ENCODE peak calls at places on chromosome 5, in nine cellular contexts. V, U, R, I, Y, X, L, Z and G are unnamed samples. For H3K9me3, the result is how much of the 10 kb centered on the place peaks cover.

GRCh38 chr5:151315998-151316597 is 12.5 kb upstream of the SLC36A3 start:
- DNase-seq in L (peak), Z (peak), U (peak), Y (peak), V (peak), X (peak), R (peak), I (peak), G (peak)

GRCh38 chr5:108361771-108362170 is 20.1 kb downstream of the FBXL17 start:
- DNase-seq in I (no peak), Z (no peak), V (no peak), X (no peak), R (no peak), Y (no peak), U (no peak), L (peak), G (peak)

GRCh38 chr5:78845487-78845886 is 139.6 kb downstream of the ARSB start:
- DNase-seq in V (no peak), I (no peak), Y (no peak), L (peak), U (no peak), X (no peak), Z (no peak), R (no peak), G (no peak)

GRCh38 chr5:28249771-28250415 is 1211.5 kb upstream of the CDH9 start:
- DNase-seq in R (no peak), I (no peak), L (peak), U (no peak), Z (no peak), V (no peak), Y (no peak), X (peak), G (peak)

GRCh38 chr5:155103164-155103563 is 89.6 kb downstream of the KIF4B start:
- DNase-seq in L (peak), V (peak), Z (no peak), Y (no peak), I (no peak), U (peak), X (no peak), R (no peak), G (peak)

GRCh38 chr5:1512541-1513291 is 11.0 kb downstream of the LPCAT1 start:
- DNase-seq in V (no peak), Y (peak), U (no peak), I (no peak), Z (no peak), L (no peak), X (no peak), R (no peak), G (no peak)

GRCh38 chr5:138082033-138082432 is 1.8 kb upstream of the WNT8A start:
- DNase-seq in Z (no peak), L (no peak), U (no peak), V (no peak), R (no peak), Y (peak), I (no peak), X (no peak), G (no peak)

GRCh38 chr5:145244788-145245187 is 590.4 kb downstream of the PRELID2 start:
- DNase-seq in V (no peak), L (peak), Z (peak), Y (no peak), U (no peak), R (no peak), I (no peak), X (no peak), G (peak)

GRCh38 chr5:76155536-76155935 is 72.4 kb downstream of the SV2C start:
- DNase-seq in X (no peak), V (no peak), I (no peak), L (no peak), U (no peak), Z (no peak), Y (no peak), R (no peak), G (no peak)

GRCh38 chr5:931570-932145 is 39.0 kb downstream of the TRIP13 start:
- DNase-seq in L (no peak), V (no peak), I (no peak), Z (no peak), X (no peak), U (no peak), Y (no peak), R (no peak), G (no peak)

DNA sequence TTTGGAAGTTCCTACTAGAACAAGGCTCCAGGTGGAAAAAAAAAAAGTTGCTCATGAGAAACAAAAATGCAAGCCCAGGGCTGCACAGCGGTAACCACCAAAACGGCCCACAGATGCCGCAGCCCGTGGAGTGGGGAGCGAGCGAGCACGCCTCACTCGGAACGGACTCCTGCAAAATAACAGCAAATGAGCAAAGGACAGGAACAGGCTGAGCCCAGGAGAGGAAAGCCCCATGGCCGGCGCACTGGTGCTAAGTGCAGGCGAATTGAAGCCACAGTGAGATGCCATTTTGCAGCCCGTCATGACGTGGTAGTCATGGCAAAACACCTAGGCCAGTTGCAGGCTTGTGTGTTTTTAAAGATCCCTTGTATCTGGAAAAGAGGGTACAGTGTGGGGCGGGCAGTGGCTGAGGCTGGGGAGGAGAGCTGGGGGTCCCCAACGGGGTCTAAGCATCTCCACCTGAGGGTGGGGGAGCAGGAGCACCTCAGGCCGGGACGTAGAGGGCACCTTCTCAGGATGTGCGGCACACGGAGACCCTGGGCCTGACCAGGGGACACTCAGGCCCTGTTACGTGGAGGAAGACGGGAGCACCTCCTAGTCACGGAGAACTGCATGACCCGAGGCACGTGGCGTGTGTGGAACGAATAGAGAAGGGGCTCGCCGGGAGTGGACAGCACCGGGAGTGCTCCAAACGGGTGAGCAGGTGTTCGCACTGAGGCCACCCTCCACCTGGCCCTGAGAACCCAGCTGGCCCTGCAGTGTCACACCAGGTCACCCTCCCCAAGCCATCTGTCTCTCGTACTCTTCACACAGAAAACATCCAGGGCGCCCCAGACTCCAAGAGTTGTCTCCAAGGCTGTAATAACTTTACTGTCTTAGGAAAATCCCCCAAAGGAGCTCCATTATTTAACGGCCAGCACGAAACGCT is 10.7 kb downstream of the GRM6 start:
- DNase-seq in X (no peak), U (no peak), Z (no peak), I (no peak), L (no peak), R (no peak), V (no peak), Y (no peak), G (no peak)
- H3K9me3 ChIP-seq in X (under half), U (under half), Z (under half), I (under half), L (under half), R (under half), V (half or more), Y (under half), G (half or more)

DNA sequence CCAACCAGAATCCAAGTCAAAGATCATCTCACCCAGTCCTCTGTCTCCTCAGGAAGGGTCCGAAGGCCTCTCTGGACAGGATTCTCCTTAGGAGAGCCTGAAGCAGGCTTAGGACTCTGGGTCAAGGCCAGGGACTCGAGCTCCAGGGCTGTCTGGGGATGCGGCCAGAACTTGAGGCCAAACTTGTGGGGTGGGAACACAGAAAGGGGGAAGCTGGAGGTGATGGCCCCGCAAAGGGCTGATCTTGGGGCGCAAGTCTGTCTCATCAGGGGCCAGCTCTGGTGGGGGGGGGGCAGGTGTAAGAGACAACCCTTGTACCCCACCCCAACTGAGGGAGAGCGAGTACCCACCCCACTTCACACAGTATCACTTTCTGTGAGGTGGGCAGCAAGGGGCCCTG is 109.8 kb downstream of the PSD2 start:
- DNase-seq in U (no peak), V (no peak), R (no peak), Y (no peak), Z (no peak), L (no peak), I (no peak), X (no peak), G (no peak)
- H3K4me2 ChIP-seq in U (no peak), V (no peak), R (no peak), Y (no peak), Z (no peak), L (no peak), I (no peak), X (peak), G (no peak)

DNA sequence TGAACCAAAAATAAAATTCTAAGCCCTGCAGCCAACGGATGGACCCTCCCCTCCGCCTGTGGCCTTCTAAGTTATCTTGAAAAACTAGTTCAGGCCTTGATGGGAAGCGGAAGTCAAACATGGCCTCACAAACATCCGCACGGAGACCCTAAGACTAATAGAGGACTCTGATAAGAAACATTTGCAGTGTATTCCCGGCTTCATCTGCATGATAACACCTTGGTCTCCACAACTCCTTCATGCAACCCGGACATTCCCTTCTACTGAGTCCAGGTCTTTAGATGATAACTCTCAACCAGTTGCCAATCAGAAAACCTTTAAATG is 770 bp upstream of the DAP start:
- DNase-seq in Y (no peak), I (no peak), Z (no peak), X (no peak), V (no peak), R (no peak), U (no peak), L (no peak), G (no peak)
- TF ChIP-seq CTCF in Y (no peak), I (no peak), Z (no peak), X (no peak), V (no peak), R (no peak), U (no peak), L (no peak), G (no peak)

DNA sequence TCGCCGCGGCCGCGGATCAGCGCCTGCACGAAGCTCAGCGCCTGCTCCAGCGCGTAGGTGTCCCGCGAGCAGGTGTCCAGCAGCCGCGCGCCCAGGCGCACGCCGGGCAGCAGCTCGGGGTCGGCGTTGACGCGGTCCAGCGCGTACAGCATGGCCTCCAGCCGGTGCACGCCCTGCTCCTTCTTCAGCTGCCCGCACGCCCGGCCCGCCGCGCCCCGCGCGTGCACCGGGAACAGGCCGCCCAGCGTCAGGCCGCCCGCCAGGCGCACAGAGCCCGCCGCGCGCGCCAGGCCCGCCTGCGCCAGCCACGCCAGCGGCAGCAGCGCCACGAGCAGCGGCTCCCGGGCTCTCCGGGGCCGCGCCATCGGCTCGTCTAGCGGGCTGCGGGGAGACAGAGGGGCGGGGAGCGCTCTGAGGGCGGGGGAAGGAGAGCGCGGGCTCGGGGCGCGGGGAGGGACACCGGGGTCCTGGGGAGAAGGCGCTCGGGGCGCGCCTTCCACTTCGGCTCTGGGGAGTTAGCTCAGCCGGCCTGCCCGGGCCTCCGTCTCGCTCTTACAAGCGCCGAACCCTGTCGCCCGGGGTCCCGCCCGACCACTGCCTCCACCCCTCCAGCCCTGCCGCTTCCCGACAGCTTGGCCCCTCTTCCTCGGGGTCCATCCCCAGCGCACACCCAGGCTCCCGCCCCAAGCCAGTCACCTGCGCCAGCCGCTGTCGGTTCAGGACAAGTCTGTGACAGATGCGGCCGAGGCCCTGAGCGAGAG is at the start of gene GRM6:
- DNase-seq in X (no peak), U (peak), I (no peak), R (no peak), Z (no peak), Y (no peak), V (no peak), L (no peak), G (no peak)
- H3K9me3 ChIP-seq in X (under half), U (under half), I (under half), R (under half), Z (under half), Y (under half), V (under half), L (under half), G (under half)

GRCh38 chr5:62779010-62779422 is 200.4 kb downstream of the LRRC70 start:
- DNase-seq in Y (peak), L (peak), Z (peak), R (peak), U (peak), X (peak), V (peak), I (peak), G (peak)

GRCh38 chr5:62780230-62780629 is 201.6 kb downstream of the LRRC70 start:
- DNase-seq in Y (no peak), I (no peak), Z (no peak), R (no peak), U (no peak), X (no peak), L (no peak), V (no peak), G (no peak)

GRCh38 chr5:62773460-62773859 is 194.8 kb downstream of the LRRC70 start:
- DNase-seq in L (no peak), Y (no peak), U (no peak), R (no peak), Z (no peak), V (no peak), I (no peak), X (no peak), G (no peak)

GRCh38 chr5:62780888-62781287 is 202.3 kb downstream of the LRRC70 start:
- DNase-seq in U (no peak), V (no peak), Z (no peak), Y (no peak), R (no peak), L (no peak), I (no peak), X (no peak), G (no peak)

GRCh38 chr5:62778327-62779009 is 199.8 kb downstream of the LRRC70 start:
- DNase-seq in I (no peak), U (no peak), Y (peak), Z (no peak), L (no peak), R (no peak), X (no peak), V (no peak), G (no peak)
- H3K4me2 ChIP-seq in I (no peak), U (no peak), Y (peak), Z (no peak), L (no peak), R (no peak), X (no peak), V (no peak), G (no peak)

DNA sequence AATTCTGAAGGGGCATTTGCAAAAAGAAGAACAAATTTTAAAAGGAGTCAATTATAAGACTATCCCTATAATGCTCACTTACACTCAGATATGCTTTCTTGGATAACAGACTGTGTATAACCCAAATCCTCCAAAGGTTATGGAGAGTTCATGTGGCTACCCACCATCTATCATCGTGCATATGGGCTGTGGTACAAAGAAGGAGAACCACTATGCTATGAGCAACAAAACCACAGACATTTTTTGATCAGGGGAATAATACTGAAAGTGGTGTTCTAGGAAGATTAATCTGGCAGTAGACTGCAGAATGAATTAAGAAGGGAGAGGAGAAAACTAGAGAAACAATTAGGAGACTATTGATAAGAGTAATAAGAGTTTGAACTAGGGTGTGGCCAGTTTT is 16.8 kb downstream of the NR3C1 start:
- DNase-seq in R (no peak), Z (no peak), Y (no peak), L (peak), U (no peak), I (no peak), V (peak), X (no peak), G (peak)
- TF ChIP-seq CTCF in R (no peak), Z (no peak), Y (no peak), L (no peak), U (no peak), I (no peak), V (no peak), X (no peak), G (no peak)

DNA sequence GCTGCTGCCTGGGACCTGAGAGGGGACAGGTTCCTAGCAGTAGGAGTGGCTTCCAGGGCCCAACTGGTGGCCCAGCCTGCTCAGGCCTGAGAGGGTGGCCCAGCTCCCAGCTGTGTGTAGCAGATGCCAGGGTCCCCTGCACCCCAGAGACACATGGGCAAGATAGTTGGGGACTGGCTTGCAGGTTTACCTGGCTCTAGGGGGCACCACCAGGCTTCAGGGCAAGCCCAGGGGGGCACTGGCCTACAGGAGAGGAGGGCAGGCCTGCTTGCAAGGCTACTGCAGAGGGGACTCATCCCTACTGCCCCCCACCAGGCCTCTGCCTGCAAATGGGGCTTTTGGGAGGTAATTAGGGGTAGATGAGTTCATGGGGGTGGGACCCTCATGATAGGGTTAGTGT is 123.3 kb downstream of the ZNF354C start:
- DNase-seq in R (no peak), V (no peak), Y (no peak), L (no peak), X (no peak), Z (no peak), I (no peak), U (no peak), G (no peak)
- H3K9me3 ChIP-seq in R (under half), V (under half), Y (under half), L (under half), X (under half), Z (under half), I (under half), U (under half), G (under half)

GRCh38 chr5:142108432-142109355 is at the start of gene NDFIP1:
- DNase-seq in X (peak), V (peak), Z (peak), I (peak), U (peak), L (peak), R (peak), Y (peak), G (peak)

GRCh38 chr5:142107729-142108431 is 699 bp upstream of the NDFIP1 start:
- DNase-seq in U (no peak), R (no peak), X (no peak), Z (no peak), L (no peak), Y (no peak), V (no peak), I (no peak), G (no peak)

GRCh38 chr5:142104491-142104890 is 4.1 kb upstream of the NDFIP1 start:
- DNase-seq in L (no peak), Z (no peak), Y (peak), X (no peak), R (no peak), I (no peak), V (no peak), U (no peak), G (no peak)

GRCh38 chr5:142102980-142103379 is 5.6 kb upstream of the NDFIP1 start:
- DNase-seq in U (no peak), Y (no peak), Z (no peak), I (no peak), X (no peak), V (no peak), L (no peak), R (no peak), G (no peak)

GRCh38 chr5:142106061-142106460 is 2.5 kb upstream of the NDFIP1 start:
- DNase-seq in Z (no peak), U (no peak), L (no peak), X (no peak), V (no peak), Y (no peak), I (no peak), R (no peak), G (no peak)
- H3K4me2 ChIP-seq in Z (no peak), U (no peak), L (no peak), X (no peak), V (no peak), Y (no peak), I (no peak), R (no peak), G (no peak)

GRCh38 chr5:66494437-66494836 is 101.8 kb upstream of the MAST4 start:
- DNase-seq in V (no peak), Z (no peak), I (no peak), R (no peak), U (no peak), X (no peak), Y (no peak), L (no peak), G (no peak)
- TF ChIP-seq CTCF in V (peak), Z (peak), I (peak), R (no peak), U (peak), X (no peak), Y (peak), L (no peak), G (no peak)